ENCODE peak calls at places on chromosomes 12 and 14, in four cellular contexts. F is heart right ventricle, C is choroid plexus epithelial cell, W is suprapubic skin. Z is an unnamed sample.

GRCh38 chr12:25889185-25889584 is 69.3 kb upstream of the RASSF8 start:
- DNase-seq in F (no peak), C (no peak), W (no peak), Z (no peak)

GRCh38 chr14:73026243-73026844 is 562 bp downstream of the ZFYVE1 start:
- DNase-seq in F (no peak), C (no peak), W (no peak), Z (no peak)

GRCh38 chr12:92619026-92619425 is 83.8 kb upstream of the PLEKHG7 start:
- DNase-seq in F (no peak), C (no peak), W (no peak), Z (no peak)

GRCh38 chr14:95507174-95507573 is 9.3 kb downstream of the SYNE3 start:
- DNase-seq in F (peak; percentile 54), C (peak; percentile 92), W (peak; percentile 89), Z (peak; percentile 97)

GRCh38 chr14:77709412-77709811 is 1.5 kb downstream of the SLIRP start:
- DNase-seq in F (no peak), C (no peak), W (no peak), Z (no peak)

GRCh38 chr12:126389215-126389841 is 1324.1 kb downstream of the AACS start:
- DNase-seq in F (no peak), C (no peak), W (no peak), Z (peak; percentile 82)

GRCh38 chr14:41235466-41235865 is 371.2 kb upstream of the LRFN5 start:
- DNase-seq in F (no peak), C (no peak), W (no peak), Z (no peak)

GRCh38 chr14:55867726-55868125 is 250.5 kb upstream of the PELI2 start:
- DNase-seq in F (no peak), C (peak; percentile 14), W (no peak), Z (peak; percentile 15)

GRCh38 chr12:129564768-129565167 is 339.1 kb downstream of the TMEM132D start:
- DNase-seq in F (no peak), C (no peak), W (no peak), Z (no peak)

GRCh38 chr14:79057333-79057732 is 887.2 kb downstream of the NRXN3 start:
- DNase-seq in F (no peak), C (peak; percentile 20), W (no peak), Z (peak; percentile 22)

GRCh38 chr12:52817003-52817698 is 3.2 kb upstream of the KRT4 start:
- DNase-seq in F (no peak), C (no peak), W (no peak), Z (no peak)
- H3K4me3 ChIP-seq in F (no peak overlapping the region), C (no peak overlapping the region), W (no peak overlapping the region), Z (no peak overlapping the region)

GRCh38 chr14:101824339-101824727 is 62.8 kb downstream of the PPP2R5C start:
- DNase-seq in F (no peak), C (no peak), W (no peak), Z (peak; percentile 43)

GRCh38 chr14:101825797-101826196 is 64.3 kb downstream of the PPP2R5C start:
- DNase-seq in F (no peak), C (no peak), W (no peak), Z (no peak)

GRCh38 chr14:101823511-101824120 is 62.1 kb downstream of the PPP2R5C start:
- DNase-seq in F (no peak), C (no peak), W (no peak), Z (peak; percentile 50)

GRCh38 chr14:101821528-101821927 is 60.0 kb downstream of the PPP2R5C start:
- DNase-seq in F (no peak), C (no peak), W (no peak), Z (no peak)

DNA sequence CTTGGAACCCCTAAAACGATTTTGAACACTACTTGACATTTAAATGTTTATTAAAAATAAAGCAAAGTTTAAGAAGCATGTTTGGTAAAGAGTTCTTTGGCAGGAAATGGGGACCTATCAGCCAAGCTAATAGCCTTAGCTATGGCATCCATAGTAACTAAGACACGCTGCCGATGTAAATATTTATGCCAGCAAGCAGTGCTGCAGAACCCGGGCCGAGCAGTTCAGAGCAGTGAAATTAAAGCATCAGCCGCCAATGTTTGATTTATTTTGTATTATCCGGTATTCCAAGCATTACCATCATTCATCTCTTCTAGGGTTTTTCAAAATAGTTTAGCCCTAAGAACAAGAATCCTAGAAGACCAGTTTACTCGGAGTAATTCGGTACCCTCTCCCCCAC is 61.6 kb downstream of the PPP2R5C start:
- DNase-seq in F (no peak), C (no peak), W (no peak), Z (no peak)
- H3K4me3 ChIP-seq in F (no peak overlapping the region), C (no peak overlapping the region), W (no peak overlapping the region), Z (no peak overlapping the region)

GRCh38 chr12:113359939-113360748 is 1.8 kb downstream of the PLBD2 start:
- DNase-seq in F (no peak), C (no peak), W (no peak), Z (peak; percentile 43)
- H3K4me3 ChIP-seq in F (no peak overlapping the region), C (peak overlapping the region; percentile 91), W (peak overlapping the region; percentile 56), Z (peak overlapping the region; percentile 85)

GRCh38 chr12:38903596-38903995 is 1.8 kb downstream of the CPNE8 start:
- DNase-seq in F (no peak), C (no peak), W (no peak), Z (no peak)

GRCh38 chr12:38904932-38905479 is 385 bp downstream of the CPNE8 start:
- DNase-seq in F (peak; percentile 85), C (peak; percentile 28), W (peak; percentile 95), Z (peak; percentile 86)

GRCh38 chr12:38907171-38907923 is 2.0 kb upstream of the CPNE8 start:
- DNase-seq in F (no peak), C (no peak), W (no peak), Z (peak; percentile 17)

GRCh38 chr12:38905480-38906351 is at the start of gene CPNE8:
- DNase-seq in F (peak; percentile 84), C (peak; percentile 50), W (peak; percentile 96), Z (peak; percentile 70)

DNA sequence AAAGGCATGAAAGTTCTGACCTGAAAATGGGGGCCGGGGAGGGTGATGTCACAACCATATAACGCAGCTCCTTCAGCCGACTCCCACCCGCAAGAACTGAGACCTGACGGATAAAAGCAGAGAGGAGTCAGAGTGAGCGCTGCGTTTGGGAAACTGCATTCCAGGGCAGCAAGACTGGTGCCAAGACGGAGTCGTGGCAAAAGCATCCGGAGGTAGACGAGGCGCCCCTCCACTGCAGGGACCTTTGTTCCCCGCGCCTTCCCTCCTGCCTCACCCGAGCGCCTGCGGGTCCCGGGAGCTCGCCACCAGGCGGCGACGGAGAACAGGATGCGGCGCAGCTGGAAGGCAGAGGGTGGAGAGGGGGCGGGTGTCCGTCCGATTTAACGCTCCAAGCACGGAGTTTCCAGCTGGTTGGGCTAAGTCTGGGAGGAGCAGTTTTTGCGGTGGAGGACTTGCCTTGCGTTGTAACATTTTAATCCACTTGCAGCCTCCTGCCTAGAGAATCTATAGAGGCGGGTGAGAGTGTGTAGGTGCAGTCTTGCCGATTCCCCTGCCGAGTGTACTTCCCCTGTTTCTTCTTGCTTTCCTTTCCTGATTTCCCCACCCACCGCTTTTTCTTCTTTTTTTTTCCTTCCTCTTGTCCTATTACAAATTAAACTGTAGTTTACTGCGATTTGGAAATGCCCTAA is 1.2 kb upstream of the CPNE8 start:
- DNase-seq in F (peak; percentile 87), C (peak; percentile 71), W (peak; percentile 90), Z (peak; percentile 89)
- H3K4me3 ChIP-seq in F (peak overlapping the region; percentile 49), C (peak overlapping the region; percentile 54), W (peak overlapping the region; percentile 73), Z (peak overlapping the region; percentile 90)

DNA sequence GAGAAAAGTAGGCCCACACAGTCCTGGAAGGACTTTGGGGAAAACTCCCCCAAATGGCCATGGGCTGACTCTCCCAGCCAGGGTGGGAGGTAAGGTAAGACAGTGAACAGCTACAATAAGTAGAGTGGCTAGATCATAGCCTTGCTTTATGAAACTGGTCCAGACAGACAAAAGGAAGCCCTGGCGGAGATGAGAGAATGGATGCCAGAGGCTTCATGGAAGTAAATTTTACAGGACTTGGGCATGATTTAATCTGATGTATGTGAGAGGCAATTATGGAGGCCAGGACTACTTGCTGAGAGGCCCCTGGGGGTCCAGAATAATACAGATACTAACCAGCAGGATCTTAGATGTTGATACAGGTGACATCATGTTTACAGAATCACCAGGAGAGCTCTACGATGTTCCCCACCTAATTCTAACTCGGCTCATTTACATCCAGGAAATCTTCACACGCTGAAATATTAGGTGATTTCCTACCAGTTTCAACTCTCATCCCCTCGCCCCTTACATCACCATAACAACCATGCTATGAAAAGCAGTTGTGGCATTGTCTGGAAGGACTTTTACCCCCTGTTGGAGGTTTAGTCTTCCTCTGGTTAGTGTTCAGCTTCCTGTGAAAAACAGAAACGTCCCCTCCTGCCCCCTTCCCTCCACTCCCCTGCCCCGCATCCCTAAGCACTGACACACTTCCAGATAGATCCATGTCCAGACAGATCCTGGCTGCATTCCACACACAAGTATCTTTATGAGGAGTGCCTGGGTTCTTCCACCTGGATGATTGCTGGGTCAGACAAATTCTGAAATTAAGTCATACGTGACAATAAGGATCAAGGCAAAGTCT is 39.5 kb upstream of the NT5DC3 start:
- DNase-seq in F (no peak), C (peak; percentile 26), W (no peak), Z (no peak)
- H3K4me3 ChIP-seq in F (no peak overlapping the region), C (no peak overlapping the region), W (no peak overlapping the region), Z (no peak overlapping the region)

GRCh38 chr12:6960291-6961277 is 9.4 kb downstream of the PTPN6 start:
- DNase-seq in F (no peak), C (peak; percentile 79), W (peak; percentile 68), Z (peak; percentile 44)
- H3K4me3 ChIP-seq in F (no peak overlapping the region), C (no peak overlapping the region), W (no peak overlapping the region), Z (no peak overlapping the region)